ENCODE peak calls at places on chromosomes 13 and 19, in six cellular contexts. M, E, T, J, K and Y are unnamed samples.

GRCh38 chr13:32988588-32989256 is 27.5 kb upstream of the KL start:
- DNase-seq in T (no peak), E (no peak), K (no peak), M (no peak), J (no peak), Y (no peak)

GRCh38 chr19:8481616-8482015 is 20.8 kb downstream of the PRAM1 start:
- DNase-seq in J (no peak), T (no peak), K (no peak), M (no peak), E (no peak), Y (no peak)

GRCh38 chr19:55116232-55117062 is 990 bp downstream of the PPP1R12C start:
- DNase-seq in T (peak), J (peak), K (peak), M (peak), E (peak), Y (no peak)

GRCh38 chr13:58855283-58855682 is 1223.7 kb downstream of the PCDH17 start:
- DNase-seq in E (no peak), K (no peak), M (no peak), J (no peak), T (no peak), Y (no peak)

GRCh38 chr13:34357435-34358232 is 539.7 kb downstream of the RFC3 start:
- DNase-seq in E (no peak), T (no peak), J (no peak), K (no peak), M (no peak), Y (no peak)

GRCh38 chr13:73077867-73078266 is 19.1 kb downstream of the KLF5 start:
- DNase-seq in M (no peak), T (no peak), E (no peak), K (no peak), J (no peak), Y (no peak)

GRCh38 chr13:77448689-77449088 is 86.8 kb upstream of the SCEL start:
- DNase-seq in E (no peak), J (no peak), T (no peak), K (no peak), M (peak), Y (no peak)

GRCh38 chr13:27619711-27620376 is 485 bp downstream of the LNX2 start:
- DNase-seq in T (no peak), E (peak), M (peak), J (peak), K (no peak), Y (peak)

GRCh38 chr19:16661480-16662034 is 618 bp downstream of the TMEM38A start:
- DNase-seq in T (peak), K (peak), J (no peak), M (peak), E (peak), Y (peak)

GRCh38 chr19:33409906-33410685 is 36.6 kb downstream of the CEBPG start:
- DNase-seq in K (no peak), T (no peak), M (no peak), J (no peak), E (no peak), Y (no peak)
- H3K4me3 ChIP-seq in K (no peak), T (no peak), M (no peak), J (no peak), E (no peak), Y (no peak)

DNA sequence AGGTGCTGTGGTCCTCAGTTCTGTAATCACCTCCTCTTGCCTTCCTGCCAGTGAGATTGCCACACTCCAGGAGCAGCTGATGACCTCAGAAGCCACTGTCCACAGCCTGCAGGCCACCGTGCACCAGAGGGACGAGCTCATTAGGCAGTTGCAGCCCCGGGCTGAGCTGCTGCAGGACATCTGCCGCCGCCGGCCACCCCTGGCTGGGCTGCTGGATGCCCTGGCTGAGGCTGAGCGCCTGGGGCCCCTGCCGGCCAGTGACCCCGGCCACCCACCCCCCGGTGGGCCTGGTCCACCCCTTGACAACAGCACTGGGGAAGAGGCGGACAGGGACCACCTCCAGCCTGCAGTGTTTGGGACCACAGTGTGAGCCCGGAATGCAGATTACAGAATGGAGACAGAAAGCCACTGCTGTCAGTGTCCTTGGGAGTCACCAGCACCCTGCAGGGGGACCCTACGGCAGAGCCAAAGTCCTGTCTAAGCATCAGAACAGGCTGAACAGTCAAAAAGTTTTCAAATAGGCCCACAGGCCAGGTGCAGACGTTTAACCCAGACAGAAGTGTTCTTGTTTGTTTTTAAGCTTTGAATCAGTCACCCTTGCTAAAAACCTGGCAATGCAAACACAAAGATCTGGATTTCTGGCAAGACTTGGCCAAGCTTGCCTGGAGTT is 4.2 kb downstream of the VMAC start:
- DNase-seq in T (no peak), M (no peak), E (peak), J (no peak), K (no peak), Y (no peak)
- TF ChIP-seq POLR2A in T (no peak), M (no peak), E (no peak), J (no peak), K (no peak), Y (no peak)

GRCh38 chr13:79085021-79085420 is 321.0 kb downstream of the RBM26 start:
- DNase-seq in K (no peak), M (no peak), J (no peak), E (no peak), T (no peak), Y (no peak)
- TF ChIP-seq EP300 in K (no peak), M (no peak), J (no peak), E (no peak), T (no peak), Y (no peak)

DNA sequence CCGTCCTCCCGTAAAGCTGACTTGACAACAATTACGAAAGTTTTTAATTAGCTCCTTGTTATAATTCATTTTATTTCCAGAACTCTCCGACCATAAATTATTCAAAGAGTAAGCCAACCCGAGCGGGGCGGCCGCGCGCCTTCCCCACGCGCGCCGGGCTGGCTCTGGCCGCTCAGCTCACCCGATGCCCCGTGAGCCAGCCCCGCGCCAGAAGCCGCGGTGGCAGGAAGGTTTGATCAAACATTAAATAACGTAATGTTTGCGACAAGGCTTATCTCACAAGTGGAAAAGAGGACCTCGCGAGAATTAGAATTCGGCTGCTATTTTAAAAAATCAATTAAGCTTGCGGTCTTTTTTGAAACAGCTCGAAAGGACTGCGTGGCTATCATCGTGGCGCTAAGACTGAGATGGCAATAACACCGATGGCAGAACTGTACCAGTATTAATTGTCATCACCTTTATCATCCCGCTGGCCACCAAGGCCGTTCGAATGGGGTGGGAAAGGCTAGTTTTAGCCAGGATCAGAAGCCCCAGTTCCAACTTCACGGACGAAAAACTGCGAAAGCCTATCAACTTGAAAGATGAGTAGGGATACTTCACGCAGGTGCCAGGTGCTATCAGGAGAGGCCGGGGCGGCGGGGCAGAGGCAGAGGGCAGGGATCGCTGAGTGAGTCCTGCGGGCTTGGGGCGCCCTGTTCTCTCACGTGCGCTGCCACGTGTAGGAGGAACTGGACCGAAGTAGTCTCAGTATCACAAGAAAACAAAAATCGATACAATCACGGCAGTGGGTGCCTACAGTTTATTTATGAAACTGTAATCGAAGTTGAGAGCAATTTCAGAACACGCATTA is 6.4 kb downstream of the POU4F1 start:
- DNase-seq in E (no peak), T (peak), M (no peak), K (no peak), J (no peak), Y (no peak)
- H3K4me3 ChIP-seq in E (no peak), T (peak), M (peak), K (peak), J (no peak), Y (no peak)